ENCODE peak calls at places on chromosomes 13 and 19, in seven cellular contexts. One of them, this sample, is unnamed. For H3K4me1, the result is how much of the 10 kb centered on the place peaks cover.

GRCh38 chr13:21344662-21345176 is 114.4 kb downstream of the ZDHHC20 start:
- DNase-seq in sigmoid colon: no peak
- DNase-seq in transverse colon: no peak
- DNase-seq in K562: no peak
- DNase-seq in ovary: no peak
- DNase-seq in H1: no peak
- DNase-seq in tibial nerve: no peak
- DNase-seq in this sample: no peak

GRCh38 chr13:33787051-33787591 is 30.8 kb upstream of the RFC3 start:
- DNase-seq in K562: no peak
- DNase-seq in H1: no peak
- DNase-seq in ovary: no peak
- DNase-seq in transverse colon: no peak
- DNase-seq in sigmoid colon: no peak
- DNase-seq in tibial nerve: no peak
- DNase-seq in this sample: no peak

GRCh38 chr13:109145631-109146030 is 516.2 kb downstream of the MYO16 start:
- DNase-seq in transverse colon: peak
- DNase-seq in tibial nerve: no peak
- DNase-seq in K562: peak
- DNase-seq in H1: no peak
- DNase-seq in ovary: no peak
- DNase-seq in sigmoid colon: no peak
- DNase-seq in this sample: peak

GRCh38 chr13:76425930-76426329 is 460.3 kb downstream of the KCTD12 start:
- DNase-seq in tibial nerve: no peak
- DNase-seq in transverse colon: no peak
- DNase-seq in K562: no peak
- DNase-seq in ovary: no peak
- DNase-seq in H1: no peak
- DNase-seq in sigmoid colon: no peak
- DNase-seq in this sample: no peak

GRCh38 chr13:38013676-38014075 is 144.1 kb upstream of the TRPC4 start:
- DNase-seq in tibial nerve: no peak
- DNase-seq in H1: no peak
- DNase-seq in transverse colon: no peak
- DNase-seq in sigmoid colon: no peak
- DNase-seq in K562: no peak
- DNase-seq in ovary: no peak
- DNase-seq in this sample: no peak

GRCh38 chr13:46134961-46135522 is 30.2 kb upstream of the CPB2 start:
- DNase-seq in transverse colon: no peak
- DNase-seq in ovary: no peak
- DNase-seq in K562: no peak
- DNase-seq in sigmoid colon: no peak
- DNase-seq in H1: no peak
- DNase-seq in tibial nerve: no peak
- DNase-seq in this sample: no peak

GRCh38 chr19:3055741-3056453 is 6.4 kb downstream of the TLE5 start:
- DNase-seq in K562: no peak
- DNase-seq in sigmoid colon: no peak
- DNase-seq in ovary: peak
- DNase-seq in transverse colon: peak
- DNase-seq in tibial nerve: no peak
- DNase-seq in H1: peak
- DNase-seq in this sample: peak

GRCh38 chr13:89066868-89067466 is 1395.8 kb downstream of the SLITRK5 start:
- DNase-seq in H1: no peak
- DNase-seq in tibial nerve: no peak
- DNase-seq in transverse colon: peak
- DNase-seq in K562: no peak
- DNase-seq in ovary: no peak
- DNase-seq in sigmoid colon: no peak
- DNase-seq in this sample: no peak

GRCh38 chr13:76822691-76823267 is 63.4 kb downstream of the KCTD12 start:
- DNase-seq in tibial nerve: no peak
- DNase-seq in sigmoid colon: no peak
- DNase-seq in K562: no peak
- DNase-seq in transverse colon: no peak
- DNase-seq in H1: no peak
- DNase-seq in ovary: no peak
- DNase-seq in this sample: no peak

GRCh38 chr13:65836066-65836465 is 1394.1 kb downstream of the PCDH9 start:
- DNase-seq in H1: no peak
- DNase-seq in tibial nerve: no peak
- DNase-seq in sigmoid colon: no peak
- DNase-seq in K562: no peak
- DNase-seq in ovary: no peak
- DNase-seq in transverse colon: no peak
- DNase-seq in this sample: no peak

DNA sequence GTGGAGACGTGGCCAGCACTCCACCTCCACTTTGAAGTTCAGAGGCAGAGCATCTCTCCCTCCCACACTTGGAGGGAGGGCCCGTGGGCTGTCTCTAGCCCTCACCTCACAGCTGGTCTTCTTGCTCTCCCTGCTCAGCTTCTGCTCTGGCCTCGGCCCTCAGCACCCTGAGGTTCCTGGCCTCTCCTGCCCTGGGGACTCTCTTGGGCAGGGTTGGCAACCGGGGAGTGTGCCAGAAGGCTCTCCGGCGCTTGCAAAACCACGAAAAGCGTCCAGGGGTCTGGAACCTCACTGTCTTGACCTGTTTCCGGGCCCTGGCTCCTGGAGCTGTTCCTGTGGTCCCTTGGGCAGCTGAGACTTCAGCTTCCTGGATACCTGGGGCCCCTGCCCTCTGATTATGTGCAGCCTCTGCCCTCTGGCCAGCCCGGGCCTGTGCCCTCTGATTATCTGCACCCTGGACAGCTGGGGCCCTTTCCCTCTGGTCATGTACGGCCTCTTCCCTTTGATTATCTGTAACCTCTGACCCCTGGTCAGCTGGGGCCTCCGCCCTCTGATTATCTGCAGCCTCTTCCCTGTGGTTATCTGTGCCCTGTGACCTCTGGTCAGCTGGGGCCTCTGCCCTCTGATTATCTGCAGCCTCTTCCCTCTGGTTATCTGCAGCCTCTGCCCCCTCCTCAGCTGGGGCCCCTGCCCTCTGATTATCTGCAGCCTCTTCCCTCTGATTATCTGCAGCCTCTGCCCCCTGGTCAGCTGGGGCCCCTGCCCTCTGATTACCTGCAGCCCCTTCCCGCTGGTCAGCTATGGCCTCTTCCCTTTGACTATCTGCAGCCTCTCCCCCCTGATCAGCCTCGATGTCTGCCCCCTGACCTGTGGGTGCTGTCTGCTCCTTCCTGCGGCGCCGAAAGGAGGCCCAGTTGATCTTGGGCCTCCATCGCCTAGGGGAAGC is 2.0 kb downstream of the CCDC8 start:
- DNase-seq in tibial nerve: no peak
- DNase-seq in transverse colon: no peak
- DNase-seq in sigmoid colon: no peak
- DNase-seq in ovary: no peak
- DNase-seq in K562: no peak
- DNase-seq in H1: no peak
- DNase-seq in this sample: no peak
- H3K4me1 ChIP-seq in tibial nerve: under half
- H3K4me1 ChIP-seq in transverse colon: under half
- H3K4me1 ChIP-seq in sigmoid colon: under half
- H3K4me1 ChIP-seq in ovary: under half
- H3K4me1 ChIP-seq in K562: half or more
- H3K4me1 ChIP-seq in H1: under half
- H3K4me1 ChIP-seq in this sample: under half

DNA sequence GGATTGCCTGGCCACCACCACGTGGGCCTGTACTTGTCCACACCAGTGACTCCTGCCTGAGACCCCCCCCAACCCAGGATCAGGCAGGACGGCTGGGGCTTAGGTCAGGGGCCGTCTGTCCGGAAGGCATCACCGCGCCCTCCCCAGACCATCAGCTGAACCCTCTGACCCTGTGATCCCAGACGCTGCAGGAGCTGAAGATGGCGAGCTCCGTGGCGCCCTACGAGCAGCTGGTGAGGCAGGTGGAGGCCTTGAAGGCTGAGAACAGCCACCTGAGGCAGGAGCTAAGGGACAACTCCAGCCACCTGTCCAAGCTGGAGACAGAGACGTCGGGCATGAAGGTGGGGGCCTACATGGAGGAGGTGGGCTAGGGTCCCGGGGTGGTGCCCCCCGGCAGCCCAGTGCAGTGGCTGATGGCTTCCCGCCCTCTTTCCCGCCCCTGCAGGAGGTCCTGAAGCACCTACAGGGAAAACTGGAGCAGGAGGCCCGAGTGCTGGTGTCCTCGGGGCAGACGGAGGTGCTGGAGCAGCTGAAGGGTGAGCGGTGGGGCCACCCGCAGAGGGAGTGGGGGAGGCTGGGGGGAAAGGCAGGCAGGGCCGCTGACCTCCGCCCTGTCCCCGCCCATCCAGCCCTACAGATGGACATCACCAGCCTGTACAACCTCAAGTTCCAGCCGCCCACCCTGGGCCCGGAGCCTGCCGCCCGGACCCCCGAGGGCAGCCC is 3.0 kb downstream of the APC2 start:
- DNase-seq in tibial nerve: no peak
- DNase-seq in ovary: no peak
- DNase-seq in transverse colon: no peak
- DNase-seq in sigmoid colon: no peak
- DNase-seq in H1: no peak
- DNase-seq in K562: no peak
- DNase-seq in this sample: peak
- H3K27ac ChIP-seq in tibial nerve: no peak
- H3K27ac ChIP-seq in ovary: no peak
- H3K27ac ChIP-seq in transverse colon: no peak
- H3K27ac ChIP-seq in sigmoid colon: no peak
- H3K27ac ChIP-seq in H1: no peak
- H3K27ac ChIP-seq in K562: no peak
- H3K27ac ChIP-seq in this sample: no peak

DNA sequence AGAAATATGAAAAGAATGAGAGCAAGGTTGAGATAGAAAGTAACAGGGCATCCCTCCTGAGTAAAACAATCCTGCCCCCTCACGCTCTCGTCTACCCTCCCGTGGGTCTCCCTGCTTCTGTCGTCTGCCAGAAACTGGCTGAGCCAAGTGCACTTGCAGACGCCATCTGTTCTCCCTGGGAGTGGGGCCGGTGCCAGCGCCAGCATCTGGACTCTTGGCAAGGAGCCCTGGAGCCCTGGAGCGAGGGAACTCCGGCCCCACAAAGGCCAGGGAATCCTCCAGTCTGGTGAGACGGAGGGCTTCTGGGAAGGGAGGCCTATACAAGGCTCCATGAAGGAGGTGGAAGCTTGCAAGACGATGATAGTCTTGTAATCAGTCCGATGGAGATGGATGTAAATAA is 2.3 kb upstream of the TMEM91 start:
- DNase-seq in transverse colon: peak
- DNase-seq in ovary: peak
- DNase-seq in tibial nerve: peak
- DNase-seq in H1: no peak
- DNase-seq in sigmoid colon: peak
- DNase-seq in K562: no peak
- DNase-seq in this sample: peak
- TF ChIP-seq EP300 in transverse colon: no peak
- TF ChIP-seq EP300 in ovary: no peak
- TF ChIP-seq EP300 in tibial nerve: peak
- TF ChIP-seq EP300 in H1: no peak
- TF ChIP-seq EP300 in sigmoid colon: no peak
- TF ChIP-seq EP300 in K562: no peak
- TF ChIP-seq EP300 in this sample: no peak

DNA sequence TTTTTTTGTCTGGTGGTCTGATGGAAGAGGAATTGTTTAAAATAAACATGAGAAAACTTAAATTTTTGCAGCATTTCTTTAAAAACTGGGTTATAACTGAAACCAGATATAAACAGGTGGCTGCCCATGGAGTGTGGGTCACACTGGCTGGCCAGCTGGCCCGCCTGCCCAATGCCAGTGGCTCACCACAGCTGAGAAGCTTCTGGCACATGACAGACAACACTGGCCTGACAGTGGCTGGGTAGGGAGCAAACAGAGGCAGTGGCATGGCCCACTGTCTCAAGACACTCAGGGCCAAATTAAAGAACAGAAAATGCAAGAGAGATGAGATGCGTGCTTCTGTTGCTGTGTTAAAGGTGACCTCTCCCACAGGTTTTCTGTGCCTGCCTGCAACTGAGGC is 3.1 kb upstream of the SLC35E1 start:
- DNase-seq in ovary: no peak
- DNase-seq in H1: no peak
- DNase-seq in K562: no peak
- DNase-seq in sigmoid colon: no peak
- DNase-seq in transverse colon: no peak
- DNase-seq in tibial nerve: no peak
- DNase-seq in this sample: no peak
- H3K4me1 ChIP-seq in ovary: under half
- H3K4me1 ChIP-seq in H1: under half
- H3K4me1 ChIP-seq in K562: under half
- H3K4me1 ChIP-seq in sigmoid colon: under half
- H3K4me1 ChIP-seq in transverse colon: under half
- H3K4me1 ChIP-seq in tibial nerve: under half
- H3K4me1 ChIP-seq in this sample: under half

GRCh38 chr19:46347572-46347883 is 641 bp downstream of the PPP5C start:
- DNase-seq in H1: no peak
- DNase-seq in transverse colon: no peak
- DNase-seq in tibial nerve: no peak
- DNase-seq in ovary: no peak
- DNase-seq in K562: no peak
- DNase-seq in sigmoid colon: no peak
- DNase-seq in this sample: no peak
- H3K27ac ChIP-seq in H1: no peak
- H3K27ac ChIP-seq in transverse colon: peak
- H3K27ac ChIP-seq in tibial nerve: no peak
- H3K27ac ChIP-seq in ovary: no peak
- H3K27ac ChIP-seq in K562: peak
- H3K27ac ChIP-seq in sigmoid colon: peak
- H3K27ac ChIP-seq in this sample: peak

GRCh38 chr19:48717059-48717395 is 2.5 kb downstream of the MAMSTR start:
- DNase-seq in transverse colon: no peak
- DNase-seq in H1: no peak
- DNase-seq in K562: no peak
- DNase-seq in ovary: no peak
- DNase-seq in tibial nerve: no peak
- DNase-seq in sigmoid colon: no peak
- DNase-seq in this sample: no peak

GRCh38 chr19:48720251-48720612 is 707 bp upstream of the MAMSTR start:
- DNase-seq in ovary: no peak
- DNase-seq in K562: no peak
- DNase-seq in transverse colon: no peak
- DNase-seq in tibial nerve: no peak
- DNase-seq in sigmoid colon: no peak
- DNase-seq in H1: no peak
- DNase-seq in this sample: no peak

GRCh38 chr19:48720613-48721296 is 1.2 kb upstream of the MAMSTR start:
- DNase-seq in tibial nerve: peak
- DNase-seq in K562: peak
- DNase-seq in transverse colon: peak
- DNase-seq in ovary: peak
- DNase-seq in sigmoid colon: peak
- DNase-seq in H1: peak
- DNase-seq in this sample: peak

GRCh38 chr19:48719263-48720171 is at the start of gene MAMSTR:
- DNase-seq in tibial nerve: no peak
- DNase-seq in transverse colon: no peak
- DNase-seq in sigmoid colon: no peak
- DNase-seq in ovary: peak
- DNase-seq in H1: peak
- DNase-seq in K562: no peak
- DNase-seq in this sample: peak

GRCh38 chr19:48718711-48719231 is 754 bp downstream of the MAMSTR start:
- DNase-seq in tibial nerve: no peak
- DNase-seq in ovary: peak
- DNase-seq in H1: no peak
- DNase-seq in K562: no peak
- DNase-seq in sigmoid colon: no peak
- DNase-seq in transverse colon: no peak
- DNase-seq in this sample: peak
- TF ChIP-seq EP300 in tibial nerve: no peak
- TF ChIP-seq EP300 in ovary: no peak
- TF ChIP-seq EP300 in H1: no peak
- TF ChIP-seq EP300 in K562: no peak
- TF ChIP-seq EP300 in sigmoid colon: no peak
- TF ChIP-seq EP300 in transverse colon: no peak
- TF ChIP-seq EP300 in this sample: no peak

This sample was measured in upper lobe of left lung.